ENCODE peak calls at places on chromosomes 3 and 15, in ten cellular contexts. One of them, this sample, is unnamed.

GRCh38 chr3:25171118-25171912 is 256.7 kb upstream of the RARB start:
- DNase-seq in IMR-90: no peak
- DNase-seq in heart left ventricle: no peak
- DNase-seq in body of pancreas: no peak
- DNase-seq in adrenal gland: no peak
- DNase-seq in stomach: no peak
- DNase-seq in A549: no peak
- DNase-seq in uterus: no peak
- DNase-seq in ovary: no peak
- DNase-seq in Peyer's patch: no peak
- DNase-seq in this sample: no peak

GRCh38 chr3:197406266-197406665 is 107.9 kb upstream of the DLG1 start:
- DNase-seq in IMR-90: no peak
- DNase-seq in heart left ventricle: peak
- DNase-seq in body of pancreas: peak
- DNase-seq in adrenal gland: peak
- DNase-seq in stomach: no peak
- DNase-seq in A549: no peak
- DNase-seq in uterus: no peak
- DNase-seq in ovary: no peak
- DNase-seq in Peyer's patch: no peak
- DNase-seq in this sample: no peak

GRCh38 chr3:108297636-108298035 is 1.3 kb downstream of the HHLA2 start:
- DNase-seq in IMR-90: no peak
- DNase-seq in heart left ventricle: peak
- DNase-seq in body of pancreas: peak
- DNase-seq in adrenal gland: no peak
- DNase-seq in stomach: peak
- DNase-seq in A549: no peak
- DNase-seq in uterus: no peak
- DNase-seq in ovary: no peak
- DNase-seq in Peyer's patch: no peak
- DNase-seq in this sample: peak

GRCh38 chr3:39038165-39038564 is 13.6 kb downstream of the SCN11A start:
- DNase-seq in IMR-90: peak
- DNase-seq in heart left ventricle: no peak
- DNase-seq in body of pancreas: no peak
- DNase-seq in adrenal gland: no peak
- DNase-seq in stomach: no peak
- DNase-seq in A549: no peak
- DNase-seq in uterus: no peak
- DNase-seq in ovary: no peak
- DNase-seq in Peyer's patch: no peak
- DNase-seq in this sample: no peak

GRCh38 chr3:138289260-138289659 is 40.4 kb downstream of the NME9 start:
- DNase-seq in IMR-90: no peak
- DNase-seq in heart left ventricle: no peak
- DNase-seq in body of pancreas: no peak
- DNase-seq in adrenal gland: no peak
- DNase-seq in stomach: no peak
- DNase-seq in A549: no peak
- DNase-seq in uterus: no peak
- DNase-seq in ovary: no peak
- DNase-seq in Peyer's patch: no peak
- DNase-seq in this sample: no peak

GRCh38 chr15:52786436-52787122 is 3.6 kb downstream of the ONECUT1 start:
- DNase-seq in IMR-90: no peak
- DNase-seq in heart left ventricle: no peak
- DNase-seq in body of pancreas: peak
- DNase-seq in adrenal gland: no peak
- DNase-seq in stomach: no peak
- DNase-seq in A549: no peak
- DNase-seq in uterus: no peak
- DNase-seq in ovary: no peak
- DNase-seq in Peyer's patch: no peak
- DNase-seq in this sample: no peak

GRCh38 chr3:122627301-122627700 is 49.9 kb downstream of the PARP15 start:
- DNase-seq in IMR-90: no peak
- DNase-seq in heart left ventricle: no peak
- DNase-seq in body of pancreas: no peak
- DNase-seq in adrenal gland: no peak
- DNase-seq in stomach: no peak
- DNase-seq in A549: no peak
- DNase-seq in uterus: no peak
- DNase-seq in ovary: no peak
- DNase-seq in Peyer's patch: no peak
- DNase-seq in this sample: no peak

GRCh38 chr15:70033529-70034140 is 64.1 kb downstream of the TLE3 start:
- DNase-seq in IMR-90: peak
- DNase-seq in heart left ventricle: no peak
- DNase-seq in body of pancreas: no peak
- DNase-seq in adrenal gland: no peak
- DNase-seq in stomach: no peak
- DNase-seq in A549: no peak
- DNase-seq in uterus: peak
- DNase-seq in ovary: no peak
- DNase-seq in Peyer's patch: no peak
- DNase-seq in this sample: peak

GRCh38 chr15:69559440-69560215 is 107.0 kb downstream of the RPLP1 start:
- DNase-seq in IMR-90: no peak
- DNase-seq in heart left ventricle: no peak
- DNase-seq in body of pancreas: no peak
- DNase-seq in adrenal gland: no peak
- DNase-seq in stomach: no peak
- DNase-seq in A549: no peak
- DNase-seq in uterus: no peak
- DNase-seq in ovary: no peak
- DNase-seq in Peyer's patch: no peak
- DNase-seq in this sample: no peak

GRCh38 chr15:90402230-90402629 is 14.2 kb downstream of the IQGAP1 start:
- DNase-seq in IMR-90: peak
- DNase-seq in heart left ventricle: peak
- DNase-seq in body of pancreas: no peak
- DNase-seq in adrenal gland: peak
- DNase-seq in stomach: no peak
- DNase-seq in A549: peak
- DNase-seq in uterus: peak
- DNase-seq in ovary: no peak
- DNase-seq in Peyer's patch: no peak
- DNase-seq in this sample: no peak

GRCh38 chr15:100572362-100572983 is 29.5 kb downstream of the LINS1 start:
- DNase-seq in IMR-90: peak
- DNase-seq in heart left ventricle: no peak
- DNase-seq in body of pancreas: no peak
- DNase-seq in adrenal gland: no peak
- DNase-seq in stomach: no peak
- DNase-seq in A549: no peak
- DNase-seq in uterus: no peak
- DNase-seq in ovary: no peak
- DNase-seq in Peyer's patch: no peak
- DNase-seq in this sample: no peak

GRCh38 chr3:126109860-126110235 is 25.9 kb upstream of the SLC41A3 start:
- DNase-seq in IMR-90: no peak
- DNase-seq in heart left ventricle: no peak
- DNase-seq in body of pancreas: no peak
- DNase-seq in adrenal gland: peak
- DNase-seq in stomach: no peak
- DNase-seq in A549: no peak
- DNase-seq in uterus: peak
- DNase-seq in ovary: peak
- DNase-seq in Peyer's patch: no peak
- DNase-seq in this sample: peak

GRCh38 chr3:59189561-59190338 is 139.9 kb upstream of the CFAP20DC start:
- DNase-seq in IMR-90: peak
- DNase-seq in heart left ventricle: no peak
- DNase-seq in body of pancreas: no peak
- DNase-seq in adrenal gland: no peak
- DNase-seq in stomach: no peak
- DNase-seq in A549: peak
- DNase-seq in uterus: no peak
- DNase-seq in ovary: no peak
- DNase-seq in Peyer's patch: no peak
- DNase-seq in this sample: no peak

GRCh38 chr3:193214445-193214844 is 26.6 kb upstream of the PLAAT1 start:
- DNase-seq in IMR-90: no peak
- DNase-seq in heart left ventricle: no peak
- DNase-seq in body of pancreas: no peak
- DNase-seq in adrenal gland: no peak
- DNase-seq in stomach: no peak
- DNase-seq in A549: no peak
- DNase-seq in uterus: no peak
- DNase-seq in ovary: no peak
- DNase-seq in Peyer's patch: no peak
- DNase-seq in this sample: no peak

GRCh38 chr3:109863701-109864100 is 526.4 kb upstream of the DPPA4 start:
- DNase-seq in IMR-90: no peak
- DNase-seq in heart left ventricle: no peak
- DNase-seq in body of pancreas: no peak
- DNase-seq in adrenal gland: no peak
- DNase-seq in stomach: no peak
- DNase-seq in A549: no peak
- DNase-seq in uterus: no peak
- DNase-seq in ovary: no peak
- DNase-seq in Peyer's patch: no peak
- DNase-seq in this sample: no peak

GRCh38 chr3:133040696-133041523 is 2.7 kb downstream of the TMEM108 start:
- DNase-seq in IMR-90: peak
- DNase-seq in heart left ventricle: peak
- DNase-seq in body of pancreas: peak
- DNase-seq in adrenal gland: peak
- DNase-seq in stomach: peak
- DNase-seq in A549: peak
- DNase-seq in uterus: peak
- DNase-seq in ovary: peak
- DNase-seq in Peyer's patch: peak
- DNase-seq in this sample: peak

GRCh38 chr3:29486087-29486486 is 205.2 kb downstream of the RBMS3 start:
- DNase-seq in IMR-90: peak
- DNase-seq in heart left ventricle: no peak
- DNase-seq in body of pancreas: no peak
- DNase-seq in adrenal gland: no peak
- DNase-seq in stomach: no peak
- DNase-seq in A549: peak
- DNase-seq in uterus: no peak
- DNase-seq in ovary: no peak
- DNase-seq in Peyer's patch: no peak
- DNase-seq in this sample: no peak

GRCh38 chr15:43330780-43331086 is 360 bp upstream of the LCMT2 start:
- DNase-seq in IMR-90: no peak
- DNase-seq in heart left ventricle: no peak
- DNase-seq in body of pancreas: no peak
- DNase-seq in adrenal gland: no peak
- DNase-seq in stomach: no peak
- DNase-seq in A549: no peak
- DNase-seq in uterus: no peak
- DNase-seq in ovary: no peak
- DNase-seq in Peyer's patch: no peak
- DNase-seq in this sample: no peak
- TF ChIP-seq POLR2A in IMR-90: no peak
- TF ChIP-seq POLR2A in heart left ventricle: no peak
- TF ChIP-seq POLR2A in body of pancreas: no peak
- TF ChIP-seq POLR2A in adrenal gland: no peak
- TF ChIP-seq POLR2A in stomach: no peak
- TF ChIP-seq POLR2A in A549: no peak
- TF ChIP-seq POLR2A in uterus: no peak
- TF ChIP-seq POLR2A in ovary: no peak
- TF ChIP-seq POLR2A in Peyer's patch: no peak
- TF ChIP-seq POLR2A in this sample: no peak

GRCh38 chr3:112333386-112334334 is 704 bp downstream of the CD200 start:
- DNase-seq in IMR-90: no peak
- DNase-seq in heart left ventricle: no peak
- DNase-seq in body of pancreas: no peak
- DNase-seq in adrenal gland: no peak
- DNase-seq in stomach: no peak
- DNase-seq in A549: no peak
- DNase-seq in uterus: peak
- DNase-seq in ovary: no peak
- DNase-seq in Peyer's patch: no peak
- DNase-seq in this sample: peak
- H3K27ac ChIP-seq in IMR-90: peak
- H3K27ac ChIP-seq in heart left ventricle: peak
- H3K27ac ChIP-seq in body of pancreas: no peak
- H3K27ac ChIP-seq in adrenal gland: no peak
- H3K27ac ChIP-seq in stomach: peak
- H3K27ac ChIP-seq in A549: no peak
- H3K27ac ChIP-seq in uterus: peak
- H3K27ac ChIP-seq in ovary: peak
- H3K27ac ChIP-seq in Peyer's patch: peak
- H3K27ac ChIP-seq in this sample: no peak

DNA sequence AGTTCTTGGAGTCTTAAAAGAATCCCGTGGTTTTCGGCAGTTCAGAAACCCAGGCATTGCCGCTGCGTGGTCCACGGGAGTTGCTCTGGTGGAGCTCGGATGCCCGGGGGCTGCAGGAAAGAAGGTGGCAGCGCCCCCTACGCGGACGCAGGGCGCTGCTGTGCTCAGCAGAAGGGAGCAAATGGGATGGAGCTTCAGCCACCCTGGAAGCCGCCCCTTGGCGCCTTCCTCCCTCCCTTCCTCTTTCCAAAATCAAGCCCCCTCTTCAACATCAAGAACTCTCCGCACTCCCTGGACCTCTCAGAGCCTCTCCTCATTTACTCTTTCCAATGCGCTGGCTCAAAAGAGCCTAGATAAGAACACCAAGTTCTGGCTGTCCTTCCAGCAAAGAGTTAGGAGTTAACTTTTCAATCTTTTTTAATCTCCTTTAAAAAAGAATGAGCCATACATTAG is 880 bp upstream of the CHRNA7 start:
- DNase-seq in IMR-90: no peak
- DNase-seq in heart left ventricle: no peak
- DNase-seq in body of pancreas: peak
- DNase-seq in adrenal gland: peak
- DNase-seq in stomach: peak
- DNase-seq in A549: peak
- DNase-seq in uterus: no peak
- DNase-seq in ovary: peak
- DNase-seq in Peyer's patch: no peak
- DNase-seq in this sample: peak
- TF ChIP-seq CTCF in IMR-90: no peak
- TF ChIP-seq CTCF in heart left ventricle: peak
- TF ChIP-seq CTCF in body of pancreas: no peak
- TF ChIP-seq CTCF in adrenal gland: no peak
- TF ChIP-seq CTCF in stomach: no peak
- TF ChIP-seq CTCF in A549: peak
- TF ChIP-seq CTCF in uterus: peak
- TF ChIP-seq CTCF in ovary: peak
- TF ChIP-seq CTCF in Peyer's patch: no peak
- TF ChIP-seq CTCF in this sample: no peak

DNA sequence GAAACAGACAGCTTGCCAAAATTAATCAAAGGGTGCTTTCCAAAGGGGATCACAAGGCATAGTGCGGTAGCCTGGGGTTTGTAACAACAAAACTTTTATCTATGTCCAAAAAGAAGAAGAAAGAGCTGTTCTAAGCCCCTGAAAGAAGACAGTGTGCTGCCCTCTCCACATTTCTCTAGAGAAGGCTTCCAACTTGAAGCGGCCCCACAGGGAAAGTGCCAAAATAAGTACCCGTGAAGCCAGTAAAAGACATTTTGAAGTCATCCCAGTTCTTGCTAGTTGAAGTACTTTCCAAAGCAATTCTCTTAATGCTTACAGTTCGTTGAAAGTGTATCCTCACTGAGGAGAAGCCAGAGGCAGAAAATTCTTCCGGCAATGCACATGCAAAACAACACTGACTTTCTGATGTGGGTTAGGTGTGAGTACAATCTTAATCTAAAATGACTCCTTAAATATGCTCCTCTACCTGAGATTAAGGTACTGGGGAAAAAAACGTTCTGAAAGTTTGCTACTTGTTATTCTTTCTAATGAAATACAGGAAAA is 21.3 kb downstream of the GPR15 start:
- DNase-seq in IMR-90: no peak
- DNase-seq in heart left ventricle: no peak
- DNase-seq in body of pancreas: no peak
- DNase-seq in adrenal gland: no peak
- DNase-seq in stomach: no peak
- DNase-seq in A549: no peak
- DNase-seq in uterus: no peak
- DNase-seq in ovary: no peak
- DNase-seq in Peyer's patch: no peak
- DNase-seq in this sample: no peak
- TF ChIP-seq POLR2A in IMR-90: no peak
- TF ChIP-seq POLR2A in heart left ventricle: no peak
- TF ChIP-seq POLR2A in body of pancreas: no peak
- TF ChIP-seq POLR2A in adrenal gland: no peak
- TF ChIP-seq POLR2A in stomach: no peak
- TF ChIP-seq POLR2A in A549: no peak
- TF ChIP-seq POLR2A in uterus: no peak
- TF ChIP-seq POLR2A in ovary: no peak
- TF ChIP-seq POLR2A in Peyer's patch: no peak
- TF ChIP-seq POLR2A in this sample: no peak

This sample was measured in testis.